ENCODE peak calls at places on chromosomes 16 and 17, in seven cellular contexts. T is NCI-H1417; U is dorsolateral prefrontal cortex; Z is coronary artery; G is AG08395; M is mesendoderm; J is activated CD4-positive, alpha-beta T cell treated with anti-CD3 and anti-CD28 coated beads for 48 hours. V is an unnamed sample.

GRCh38 chr16:89201467-89202377 is 1.4 kb upstream of the SLC22A31 start:
- DNase-seq in T (peak), U (peak), Z (no peak), G (peak), M (peak), J (peak), V (peak)

GRCh38 chr17:41812176-41813038 is at the start of gene FKBP10:
- DNase-seq in T (peak), U (no peak), Z (no peak), G (peak), M (peak), J (peak), V (peak)

GRCh38 chr17:34163681-34164080 is 91.4 kb upstream of the CCL2 start:
- DNase-seq in T (no peak), U (no peak), Z (no peak), G (peak), M (peak), J (no peak), V (no peak)

GRCh38 chr17:39134878-39135277 is 16.6 kb downstream of the PLXDC1 start:
- DNase-seq in T (no peak), U (no peak), Z (no peak), G (no peak), M (no peak), J (no peak), V (no peak)

GRCh38 chr17:72916991-72917390 is 175.5 kb downstream of the SLC39A11 start:
- DNase-seq in T (no peak), U (no peak), Z (no peak), G (no peak), M (no peak), J (no peak), V (no peak)

GRCh38 chr16:30901201-30902069 is 5.0 kb downstream of the CTF1 start:
- DNase-seq in T (no peak), U (no peak), Z (no peak), G (no peak), M (peak), J (peak), V (no peak)

GRCh38 chr17:79696159-79696982 is 34.4 kb upstream of the ENPP7 start:
- DNase-seq in T (no peak), U (no peak), Z (no peak), G (no peak), M (no peak), J (no peak), V (no peak)

GRCh38 chr17:8162997-8163977 is 539 bp upstream of the VAMP2 start:
- DNase-seq in T (no peak), U (peak), Z (peak), G (no peak), M (peak), J (peak), V (no peak)

GRCh38 chr17:77631307-77631706 is 327.2 kb upstream of the TNRC6C start:
- DNase-seq in T (no peak), U (no peak), Z (no peak), G (no peak), M (no peak), J (no peak), V (no peak)

GRCh38 chr16:81740163-81740562 is 38.9 kb upstream of the PLCG2 start:
- DNase-seq in T (no peak), U (no peak), Z (no peak), G (no peak), M (peak), J (no peak), V (no peak)

GRCh38 chr16:22192261-22193133 is 13.6 kb upstream of the EEF2K start:
- DNase-seq in T (no peak), U (peak), Z (peak), G (peak), M (no peak), J (peak), V (peak)

GRCh38 chr16:50196736-50197135 is 43.6 kb downstream of the TENT4B start:
- DNase-seq in T (no peak), U (no peak), Z (no peak), G (no peak), M (no peak), J (peak), V (no peak)

GRCh38 chr16:27253526-27253930 is 15.0 kb downstream of the NSMCE1 start:
- DNase-seq in T (no peak), U (no peak), Z (no peak), G (peak), M (no peak), J (no peak), V (no peak)

GRCh38 chr16:15529673-15530072 is 95.3 kb downstream of the BMERB1 start:
- DNase-seq in T (no peak), U (no peak), Z (no peak), G (no peak), M (no peak), J (no peak), V (no peak)

GRCh38 chr16:82262244-82262643 is 92.2 kb upstream of the MPHOSPH6 start:
- DNase-seq in T (no peak), U (no peak), Z (no peak), G (no peak), M (no peak), J (no peak), V (no peak)

GRCh38 chr17:59373879-59374495 is 42.5 kb downstream of the YPEL2 start:
- DNase-seq in T (no peak), U (no peak), Z (no peak), G (peak), M (no peak), J (no peak), V (no peak)

GRCh38 chr16:31085873-31086628 is 2.7 kb downstream of the PRSS53 start:
- DNase-seq in T (no peak), U (no peak), Z (no peak), G (no peak), M (no peak), J (no peak), V (no peak)

GRCh38 chr17:7555320-7555948 is 3.1 kb upstream of the TNFSF13 start:
- DNase-seq in T (no peak), U (no peak), Z (no peak), G (no peak), M (peak), J (no peak), V (no peak)

V was measured in NCI-H748 treated with DMSO at 0.1 percent for 48 hours.